ENCODE peak calls at places on chromosomes 13 and 19, in five cellular contexts. S, G, U, P and V are unnamed samples.

GRCh38 chr19:55300821-55301458 is 17.1 kb downstream of the BRSK1 start:
- DNase-seq in S (no peak), G (no peak), U (no peak), P (no peak), V (no peak)

GRCh38 chr19:47781590-47782318 is 3.3 kb downstream of the SELENOW start:
- DNase-seq in S (no peak), G (no peak), U (no peak), P (no peak), V (no peak)

GRCh38 chr19:21566073-21566472 is 60.7 kb downstream of the ZNF429 start:
- DNase-seq in S (no peak), G (no peak), U (no peak), P (no peak), V (no peak)

GRCh38 chr13:110227864-110228643 is 78.9 kb downstream of the COL4A1 start:
- DNase-seq in S (no peak), G (no peak), U (no peak), P (no peak), V (no peak)

GRCh38 chr13:37118002-37118401 is 12.5 kb upstream of the CSNK1A1L start:
- DNase-seq in S (no peak), G (no peak), U (no peak), P (no peak), V (no peak)

GRCh38 chr19:57665261-57665806 is 3.4 kb upstream of the ZSCAN4 start:
- DNase-seq in S (no peak), G (no peak), U (no peak), P (no peak), V (no peak)

GRCh38 chr13:85828094-85828684 is 29.0 kb upstream of the SLITRK6 start:
- DNase-seq in S (no peak), G (peak), U (no peak), P (no peak), V (peak)

GRCh38 chr13:52141299-52141698 is 12.4 kb upstream of the NEK5 start:
- DNase-seq in S (no peak), G (no peak), U (no peak), P (no peak), V (no peak)

GRCh38 chr19:7871530-7872305 is 2.5 kb downstream of the PRR36 start:
- DNase-seq in S (peak), G (peak), U (peak), P (peak), V (peak)

GRCh38 chr13:52848455-52849190 is at the start of gene PCDH8:
- DNase-seq in S (peak), G (no peak), U (peak), P (no peak), V (peak)

GRCh38 chr19:46201413-46202310 is 27.9 kb upstream of the IGFL1 start:
- DNase-seq in S (no peak), G (no peak), U (no peak), P (no peak), V (no peak)

GRCh38 chr19:55118401-55118991 is 1.1 kb upstream of the PPP1R12C start:
- DNase-seq in S (peak), G (no peak), U (peak), P (no peak), V (peak)

GRCh38 chr19:40688294-40688693 is 2.2 kb downstream of the NUMBL start:
- DNase-seq in S (no peak), G (no peak), U (no peak), P (no peak), V (no peak)

GRCh38 chr13:103066991-103067390 is 774 bp upstream of the SLC10A2 start:
- DNase-seq in S (no peak), G (no peak), U (no peak), P (no peak), V (no peak)

GRCh38 chr19:24033962-24034342 is 53.0 kb upstream of the ZNF254 start:
- DNase-seq in S (no peak), G (peak), U (no peak), P (no peak), V (peak)

GRCh38 chr19:44725251-44725650 is 23.3 kb upstream of the BCL3 start:
- DNase-seq in S (no peak), G (peak), U (no peak), P (no peak), V (no peak)

GRCh38 chr19:41785653-41786052 is 10.7 kb upstream of the CEACAM3 start:
- DNase-seq in S (peak), G (peak), U (peak), P (peak), V (peak)

GRCh38 chr13:27147530-27148170 is 24.0 kb downstream of the USP12 start:
- DNase-seq in S (no peak), G (no peak), U (no peak), P (peak), V (no peak)

GRCh38 chr19:51354103-51354741 is 12.0 kb downstream of the ETFB start:
- DNase-seq in S (no peak), G (peak), U (no peak), P (no peak), V (no peak)

GRCh38 chr19:48963371-48964204 is 1.5 kb upstream of the FTL start:
- DNase-seq in S (peak), G (peak), U (no peak), P (no peak), V (no peak)

GRCh38 chr19:41322451-41322850 is 12.5 kb downstream of the CCDC97 start:
- DNase-seq in S (no peak), G (no peak), U (no peak), P (no peak), V (no peak)

GRCh38 chr13:111954681-111955411 is 112.1 kb upstream of the SOX1 start:
- DNase-seq in S (peak), G (no peak), U (no peak), P (no peak), V (no peak)

GRCh38 chr19:7159105-7159933 is 89.8 kb downstream of the ZNF557 start:
- DNase-seq in S (no peak), G (no peak), U (no peak), P (no peak), V (peak)

GRCh38 chr19:41449865-41450178 is 6.9 kb downstream of the ERICH4 start:
- DNase-seq in S (no peak), G (no peak), U (no peak), P (no peak), V (no peak)

GRCh38 chr13:38477676-38478075 is 128.0 kb downstream of the UFM1 start:
- DNase-seq in S (no peak), G (no peak), U (no peak), P (no peak), V (no peak)

GRCh38 chr13:108154421-108154858 is 60.9 kb downstream of the LIG4 start:
- DNase-seq in S (no peak), G (peak), U (no peak), P (no peak), V (no peak)

GRCh38 chr19:9187191-9187590 is 8.4 kb downstream of the OR7D2 start:
- DNase-seq in S (no peak), G (no peak), U (no peak), P (no peak), V (no peak)

GRCh38 chr13:112102243-112102642 is 35.3 kb downstream of the SOX1 start:
- DNase-seq in S (peak), G (peak), U (no peak), P (no peak), V (peak)

GRCh38 chr19:49347835-49348234 is 12.6 kb downstream of the CD37 start:
- DNase-seq in S (no peak), G (peak), U (no peak), P (no peak), V (peak)

GRCh38 chr13:53839461-53839860 is 810.8 kb downstream of the OLFM4 start:
- DNase-seq in S (no peak), G (no peak), U (no peak), P (no peak), V (no peak)

GRCh38 chr19:33388817-33389573 is 15.5 kb downstream of the CEBPG start:
- DNase-seq in S (peak), G (no peak), U (no peak), P (no peak), V (no peak)

GRCh38 chr19:8673281-8673891 is 25.2 kb downstream of the ACTL9 start:
- DNase-seq in S (no peak), G (no peak), U (no peak), P (no peak), V (no peak)

GRCh38 chr19:48061401-48062344 is 17.8 kb upstream of the CABP5 start:
- DNase-seq in S (peak), G (no peak), U (peak), P (no peak), V (no peak)

GRCh38 chr13:98950705-98951104 is 27.2 kb downstream of the DOCK9 start:
- DNase-seq in S (no peak), G (no peak), U (no peak), P (no peak), V (no peak)

GRCh38 chr13:41196620-41197019 is 2.3 kb upstream of the KBTBD7 start:
- DNase-seq in S (no peak), G (peak), U (no peak), P (no peak), V (no peak)

DNA sequence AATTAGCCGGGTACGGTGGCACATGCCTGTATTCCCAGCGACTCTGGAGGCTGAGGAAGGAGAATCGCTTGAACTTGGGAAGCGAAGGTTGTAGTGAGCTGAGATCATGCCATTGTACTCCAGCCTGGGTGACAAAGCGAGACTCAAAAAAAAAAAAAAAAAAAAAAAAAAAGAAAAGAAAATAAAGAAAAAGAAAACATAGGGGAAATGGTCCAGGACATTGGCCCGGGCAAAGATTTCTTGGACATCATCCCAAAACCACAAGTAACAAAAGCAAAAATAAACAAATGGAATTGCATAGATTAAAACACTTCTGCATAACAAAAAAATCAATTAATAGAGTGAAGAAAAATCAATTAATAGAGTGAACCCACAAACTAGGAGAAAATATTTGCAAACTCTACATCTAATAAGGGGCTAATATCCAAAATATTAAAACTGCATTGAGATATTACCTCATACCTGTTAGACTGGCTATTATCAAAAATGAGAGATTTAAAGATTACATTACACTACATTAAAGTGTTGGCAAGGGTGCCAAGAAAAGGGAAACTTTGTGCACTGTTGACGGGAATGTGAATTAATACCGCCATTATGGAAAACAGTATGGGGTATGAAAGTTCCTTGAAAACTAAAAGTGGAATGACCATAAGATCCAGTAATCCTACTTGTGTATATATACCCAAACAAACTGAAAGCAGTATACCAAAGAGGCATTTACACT is 18.5 kb upstream of the ABCC4 start:
- DNase-seq in S (no peak), G (no peak), U (no peak), P (no peak), V (no peak)
- TF ChIP-seq SUZ12 in S (no peak), G (no peak), U (no peak), P (no peak), V (no peak)

GRCh38 chr19:35156673-35157014 is 2.1 kb downstream of the FXYD5 start:
- DNase-seq in S (no peak), G (no peak), U (no peak), P (no peak), V (no peak)
- TF ChIP-seq SUZ12 in S (no peak), G (no peak), U (no peak), P (no peak), V (no peak)

DNA sequence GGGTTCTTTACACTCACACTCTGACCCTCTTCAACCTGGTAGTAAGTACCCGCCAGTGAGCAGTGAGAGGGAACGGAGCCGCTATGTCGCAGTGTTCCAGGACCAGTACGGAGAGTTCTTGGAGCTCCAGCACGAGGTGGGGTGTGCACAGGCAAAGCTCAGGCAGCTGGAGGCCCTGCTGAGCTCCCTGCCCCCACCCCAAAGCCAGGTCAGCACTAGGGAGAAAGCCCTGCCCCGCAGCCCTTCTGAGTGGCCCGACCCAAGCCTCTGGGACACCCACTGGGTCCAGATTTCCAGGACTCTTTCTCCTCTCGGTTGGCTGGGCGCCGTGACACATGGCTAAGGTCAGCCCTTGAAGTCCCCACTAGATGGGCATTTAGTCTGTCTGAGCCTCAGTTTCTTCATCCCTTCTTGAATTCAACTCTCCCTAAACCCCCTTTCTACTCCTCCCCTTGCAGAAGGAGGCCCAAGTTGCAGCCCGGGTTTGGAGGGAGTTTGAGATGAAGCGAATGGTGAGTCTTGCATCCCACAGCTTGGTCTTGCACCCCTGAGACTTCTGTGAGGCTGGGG is 1.9 kb downstream of the OCEL1 start:
- DNase-seq in S (no peak), G (no peak), U (no peak), P (no peak), V (no peak)
- TF ChIP-seq SUZ12 in S (no peak), G (no peak), U (no peak), P (no peak), V (no peak)

DNA sequence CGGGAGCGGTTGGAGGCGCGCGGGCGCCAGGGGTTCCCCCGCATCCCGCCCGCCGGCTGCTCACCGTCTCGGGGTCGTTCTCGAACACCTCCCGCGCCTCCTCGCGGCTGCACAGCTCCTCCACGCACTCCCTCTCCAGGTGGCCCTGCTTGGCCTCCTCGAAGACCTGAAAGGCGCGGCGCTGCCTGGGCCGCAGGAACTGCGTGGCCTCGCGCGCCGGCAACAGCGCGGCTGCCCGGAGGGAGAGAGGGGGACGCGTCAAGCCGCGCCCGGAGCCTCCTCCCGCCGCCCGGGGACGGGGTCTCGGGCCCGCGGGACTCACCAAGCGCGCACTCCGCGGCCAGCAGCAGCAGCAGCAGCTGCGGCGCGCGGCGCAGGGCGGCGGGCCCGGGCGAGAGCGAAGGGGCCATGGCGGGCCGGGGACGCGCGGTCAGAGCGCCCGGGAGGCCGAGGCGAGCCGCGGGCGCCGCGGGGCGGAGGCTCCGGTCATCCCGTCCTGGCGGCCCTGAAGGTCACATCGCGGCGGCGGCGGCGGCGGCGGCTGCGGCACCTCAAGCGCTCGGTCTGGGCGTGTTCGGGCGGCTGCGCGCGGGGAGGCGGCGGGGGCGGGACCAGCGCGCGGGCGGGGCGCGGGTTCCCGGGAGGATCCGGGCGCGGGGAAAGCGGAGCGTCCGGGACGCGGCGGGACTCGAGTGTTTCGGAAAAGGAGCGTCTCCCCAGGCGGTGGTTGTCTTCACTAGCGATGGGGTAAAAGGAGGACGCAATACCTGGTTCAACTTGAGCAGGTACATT is at the start of gene GAS6:
- DNase-seq in S (peak), G (no peak), U (no peak), P (no peak), V (peak)
- TF ChIP-seq SUZ12 in S (peak), G (no peak), U (no peak), P (peak), V (no peak)

GRCh38 chr19:3966051-3967017 is 4.6 kb downstream of the DAPK3 start:
- DNase-seq in S (no peak), G (no peak), U (no peak), P (no peak), V (no peak)

GRCh38 chr19:3969435-3970312 is 1.2 kb downstream of the DAPK3 start:
- DNase-seq in S (peak), G (peak), U (peak), P (no peak), V (peak)

GRCh38 chr19:3970808-3971598 is at the start of gene DAPK3:
- DNase-seq in S (peak), G (peak), U (peak), P (peak), V (peak)

GRCh38 chr19:3970313-3970807 is 539 bp downstream of the DAPK3 start:
- DNase-seq in S (no peak), G (no peak), U (no peak), P (no peak), V (no peak)

DNA sequence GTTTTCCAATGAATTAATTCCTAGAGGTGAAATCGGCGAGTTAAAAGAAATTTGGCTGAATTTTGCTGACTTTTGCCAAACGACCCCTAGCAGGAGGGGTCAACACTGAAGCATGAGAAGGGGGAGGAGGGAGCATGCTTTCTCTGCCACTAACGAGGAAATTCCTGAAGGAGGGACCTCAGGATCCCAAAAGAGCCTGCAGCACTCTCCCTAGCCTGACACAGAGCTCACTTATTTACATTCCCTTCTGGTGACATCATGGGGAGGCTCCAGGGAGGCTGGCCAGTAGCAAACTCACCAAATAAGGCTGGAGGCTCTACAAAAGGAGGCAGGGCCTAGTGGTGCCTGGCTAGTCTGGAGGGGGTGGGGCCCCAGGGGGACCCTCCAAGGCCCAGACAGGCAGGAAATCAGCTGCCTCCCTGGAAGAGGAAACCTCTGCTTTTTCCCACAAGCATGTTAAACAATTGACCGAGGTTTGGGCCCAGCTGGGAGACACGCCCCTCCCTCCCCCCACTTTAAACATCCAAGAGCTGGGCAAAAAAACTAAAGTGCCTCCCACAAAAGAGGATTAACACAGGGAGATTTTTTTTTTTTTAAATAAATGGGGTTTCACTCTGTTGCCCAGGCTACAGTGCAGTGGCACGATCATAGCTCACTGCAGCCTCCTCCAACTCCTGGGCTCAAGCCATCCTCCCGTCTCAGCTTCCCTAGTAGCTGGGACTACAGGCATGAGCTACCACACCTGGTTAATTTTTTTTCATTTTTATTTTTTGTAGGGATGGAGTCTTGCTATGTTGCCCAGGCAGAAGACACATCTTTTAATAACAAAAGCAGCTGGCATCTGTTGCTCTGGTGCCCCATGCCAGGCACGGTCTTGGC is 2.1 kb downstream of the DAPK3 start:
- DNase-seq in S (peak), G (peak), U (peak), P (no peak), V (peak)
- TF ChIP-seq SUZ12 in S (no peak), G (no peak), U (no peak), P (no peak), V (no peak)

GRCh38 chr13:60135344-60135743 is 28.4 kb downstream of the DIAPH3 start:
- DNase-seq in S (no peak), G (no peak), U (no peak), P (no peak), V (no peak)
- TF ChIP-seq SUZ12 in S (no peak), G (no peak), U (no peak), P (no peak), V (no peak)

DNA sequence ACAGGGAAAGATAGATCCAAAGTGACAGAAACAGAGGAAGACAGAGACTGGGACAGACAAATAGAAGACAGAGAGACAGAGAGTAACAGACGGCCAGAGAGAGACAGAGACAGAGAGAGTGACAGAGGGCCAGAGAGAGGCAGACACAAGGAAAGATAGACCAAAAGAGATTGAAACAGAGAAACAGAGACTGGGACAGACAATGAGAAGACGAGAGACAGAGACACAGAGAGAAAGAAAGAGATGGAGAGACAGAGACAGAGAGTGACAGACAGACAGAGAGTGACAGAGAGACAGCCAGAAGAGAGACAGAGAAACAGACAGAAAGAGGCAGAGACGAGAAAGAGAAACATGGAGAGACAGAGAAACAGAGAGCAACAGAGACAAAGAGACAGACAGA is 127.3 kb downstream of the UQCRFS1 start:
- DNase-seq in S (no peak), G (no peak), U (no peak), P (no peak), V (no peak)
- TF ChIP-seq SUZ12 in S (no peak), G (no peak), U (no peak), P (no peak), V (no peak)